ENCODE peak calls at places on chromosome 11, in five cellular contexts. N is A673, W is heart right ventricle, I is thoracic aorta, F is upper lobe of left lung. T is an unnamed sample. For H3K9me3, the result is how much of the 10 kb centered on the place peaks cover.

GRCh38 chr11:95092549-95093324 is 3.1 kb downstream of the ENDOD1 start:
- DNase-seq in N (peak), W (no peak), I (no peak), F (no peak), T (no peak)

GRCh38 chr11:1153105-1153950 is 4.4 kb upstream of the MUC5AC start:
- DNase-seq in N (no peak), W (no peak), I (no peak), F (peak), T (no peak)

GRCh38 chr11:64850979-64851567 is 6.6 kb upstream of the CDC42BPG start:
- DNase-seq in N (no peak), W (no peak), I (no peak), F (no peak), T (peak)

GRCh38 chr11:69568809-69569097 is 72.2 kb upstream of the CCND1 start:
- DNase-seq in N (no peak), W (no peak), I (no peak), F (no peak), T (no peak)

GRCh38 chr11:58628446-58628845 is 6.0 kb downstream of the CNTF start:
- DNase-seq in N (no peak), W (peak), I (no peak), F (no peak), T (no peak)

GRCh38 chr11:101176381-101176780 is 46.8 kb upstream of the PGR start:
- DNase-seq in N (no peak), W (no peak), I (no peak), F (no peak), T (no peak)

GRCh38 chr11:76664578-76665061 is 5.9 kb downstream of the LRRC32 start:
- DNase-seq in N (no peak), W (no peak), I (no peak), F (no peak), T (no peak)

GRCh38 chr11:12001152-12001551 is 7.3 kb downstream of the DKK3 start:
- DNase-seq in N (no peak), W (no peak), I (no peak), F (no peak), T (no peak)

GRCh38 chr11:44840085-44840478 is 110.6 kb downstream of the TP53I11 start:
- DNase-seq in N (no peak), W (no peak), I (no peak), F (no peak), T (no peak)

GRCh38 chr11:50037282-50037681 is 4.6 kb downstream of the OR4C45 start:
- DNase-seq in N (no peak), W (no peak), I (no peak), F (no peak), T (no peak)

GRCh38 chr11:6610591-6610990 is 1.4 kb downstream of the TAF10 start:
- DNase-seq in N (no peak), W (no peak), I (no peak), F (no peak), T (no peak)

GRCh38 chr11:126485021-126485781 is 129.7 kb downstream of the ST3GAL4 start:
- DNase-seq in N (no peak), W (no peak), I (no peak), F (no peak), T (no peak)

GRCh38 chr11:84853841-84854497 is 773.2 kb downstream of the DLG2 start:
- DNase-seq in N (no peak), W (no peak), I (no peak), F (no peak), T (no peak)

GRCh38 chr11:57306156-57306876 is 18.4 kb downstream of the TNKS1BP1 start:
- DNase-seq in N (no peak), W (no peak), I (no peak), F (no peak), T (no peak)

GRCh38 chr11:134557571-134558257 is 145.7 kb upstream of the B3GAT1 start:
- DNase-seq in N (no peak), W (no peak), I (no peak), F (no peak), T (no peak)

GRCh38 chr11:61162092-61162935 is 1.1 kb upstream of the VPS37C start:
- DNase-seq in N (peak), W (no peak), I (no peak), F (peak), T (no peak)

GRCh38 chr11:130478881-130479280 is 30.4 kb downstream of the ADAMTS15 start:
- DNase-seq in N (no peak), W (no peak), I (no peak), F (no peak), T (no peak)

GRCh38 chr11:39365809-39366436 is 2093.5 kb downstream of the LRRC4C start:
- DNase-seq in N (peak), W (no peak), I (no peak), F (no peak), T (no peak)

GRCh38 chr11:9070740-9071476 is 20.5 kb downstream of the SCUBE2 start:
- DNase-seq in N (no peak), W (no peak), I (no peak), F (no peak), T (no peak)

GRCh38 chr11:129543515-129544290 is 168.1 kb downstream of the BARX2 start:
- DNase-seq in N (peak), W (no peak), I (no peak), F (no peak), T (no peak)

GRCh38 chr11:9344046-9344680 is 29.8 kb upstream of the TMEM41B start:
- DNase-seq in N (no peak), W (no peak), I (no peak), F (no peak), T (no peak)

GRCh38 chr11:5367461-5368074 is 16.0 kb upstream of the OR51M1 start:
- DNase-seq in N (no peak), W (no peak), I (no peak), F (no peak), T (no peak)

GRCh38 chr11:29449280-29450074 is 567.4 kb downstream of the KCNA4 start:
- DNase-seq in N (no peak), W (no peak), I (no peak), F (no peak), T (no peak)

GRCh38 chr11:86795962-86796361 is 4.4 kb upstream of the PRSS23 start:
- DNase-seq in N (no peak), W (no peak), I (no peak), F (no peak), T (no peak)

GRCh38 chr11:102287963-102288744 is 29.1 kb upstream of the BIRC3 start:
- DNase-seq in N (peak), W (no peak), I (no peak), F (peak), T (no peak)

GRCh38 chr11:68150029-68150428 is 28.8 kb upstream of the CHKA start:
- DNase-seq in N (no peak), W (no peak), I (no peak), F (peak), T (no peak)

GRCh38 chr11:75626692-75627536 is 41.9 kb downstream of the MAP6 start:
- DNase-seq in N (peak), W (no peak), I (no peak), F (no peak), T (no peak)

GRCh38 chr11:14114269-14114668 is 151.7 kb downstream of the SPON1 start:
- DNase-seq in N (no peak), W (no peak), I (no peak), F (no peak), T (no peak)

GRCh38 chr11:11253487-11253886 is 99.6 kb downstream of the CSNK2A3 start:
- DNase-seq in N (no peak), W (no peak), I (no peak), F (no peak), T (no peak)

GRCh38 chr11:120931057-120931779 is 92.7 kb upstream of the TBCEL start:
- DNase-seq in N (no peak), W (no peak), I (no peak), F (no peak), T (no peak)
- TF ChIP-seq CTCF in N (no peak), W (no peak), I (no peak), F (no peak), T (no peak)

GRCh38 chr11:31810779-31811647 is at the start of gene PAX6:
- DNase-seq in N (peak), W (no peak), I (no peak), F (peak), T (no peak)

GRCh38 chr11:31808268-31808667 is 2.9 kb downstream of the PAX6 start:
- DNase-seq in N (no peak), W (no peak), I (no peak), F (no peak), T (no peak)

GRCh38 chr11:31808721-31809542 is 2.2 kb downstream of the PAX6 start:
- DNase-seq in N (no peak), W (no peak), I (no peak), F (no peak), T (no peak)

GRCh38 chr11:31809857-31810778 is 1.0 kb downstream of the PAX6 start:
- DNase-seq in N (peak), W (no peak), I (no peak), F (no peak), T (no peak)

GRCh38 chr11:31809543-31809856 is 1.6 kb downstream of the PAX6 start:
- DNase-seq in N (no peak), W (no peak), I (no peak), F (no peak), T (no peak)
- H3K9me3 ChIP-seq in N (under half), W (under half), I (under half), F (under half), T (under half)

GRCh38 chr11:2930705-2931415 is 1.6 kb upstream of the PHLDA2 start:
- DNase-seq in N (no peak), W (peak), I (no peak), F (peak), T (peak)
- TF ChIP-seq CTCF in N (peak), W (peak), I (peak), F (peak), T (peak)

GRCh38 chr11:37571248-37571647 is 973.2 kb upstream of the RAG2 start:
- DNase-seq in N (no peak), W (no peak), I (no peak), F (no peak), T (no peak)

GRCh38 chr11:37572491-37573171 is 974.6 kb upstream of the RAG2 start:
- DNase-seq in N (no peak), W (no peak), I (no peak), F (no peak), T (no peak)

DNA sequence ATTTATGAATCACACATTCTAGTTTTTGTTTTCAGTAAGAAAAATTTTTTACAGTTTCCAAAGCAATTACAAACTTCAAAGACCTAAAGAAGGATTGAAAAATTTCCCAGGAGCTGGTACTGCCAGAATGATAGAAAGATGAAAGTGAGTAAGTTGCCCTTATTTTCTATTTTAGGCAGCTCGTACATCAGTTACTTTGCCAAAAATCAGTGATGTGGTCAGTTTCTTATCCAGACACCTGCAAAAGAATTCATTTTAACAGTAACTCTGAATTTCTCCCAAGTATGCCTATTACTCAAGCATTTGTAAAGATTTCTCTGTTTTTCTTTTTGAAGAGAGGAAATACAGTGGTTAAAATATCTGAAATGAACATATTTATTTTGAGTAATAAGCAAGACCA is 976.3 kb upstream of the RAG2 start:
- DNase-seq in N (no peak), W (no peak), I (no peak), F (no peak), T (no peak)
- H3K9me3 ChIP-seq in N (under half), W (under half), I (under half), F (under half), T (under half)

T was measured in CD4-positive, alpha-beta T cell.